ENCODE peak calls at places on chromosomes 3 and 15, in four cellular contexts. J, I, Z and T are unnamed samples.

GRCh38 chr3:97821413-97821809 is 400 bp upstream of the CRYBG3 start:
- DNase-seq in J (no peak), I (no peak), Z (no peak), T (no peak)

GRCh38 chr3:194250104-194251002 is 100.8 kb downstream of the CPN2 start:
- DNase-seq in Z (no peak), I (no peak), J (no peak), T (peak)

GRCh38 chr15:97978408-97979130 is 18.1 kb downstream of the ARRDC4 start:
- DNase-seq in I (no peak), Z (no peak), J (no peak), T (peak)

GRCh38 chr3:141434255-141434654 is 52.6 kb upstream of the RASA2 start:
- DNase-seq in I (no peak), Z (no peak), J (no peak), T (no peak)

GRCh38 chr3:7543294-7543693 is 682.4 kb downstream of the GRM7 start:
- DNase-seq in J (no peak), Z (no peak), I (no peak), T (no peak)

GRCh38 chr15:96273317-96274086 is 57.0 kb upstream of the NR2F2 start:
- DNase-seq in J (peak), Z (no peak), I (peak), T (peak)

GRCh38 chr3:179071569-179072397 is at the start of gene ZMAT3:
- DNase-seq in Z (peak), I (peak), J (peak), T (peak)

GRCh38 chr3:115401891-115402501 is 221.3 kb upstream of the GAP43 start:
- DNase-seq in I (peak), J (no peak), Z (no peak), T (peak)

GRCh38 chr3:48897401-48898376 is 993 bp downstream of the SLC25A20 start:
- DNase-seq in I (peak), J (no peak), Z (peak), T (peak)

GRCh38 chr3:124763206-124763605 is 33.0 kb downstream of the UMPS start:
- DNase-seq in Z (no peak), J (no peak), I (no peak), T (no peak)

GRCh38 chr15:45795487-45796069 is 160.7 kb downstream of the SQOR start:
- DNase-seq in I (peak), Z (peak), J (peak), T (peak)

GRCh38 chr3:157785071-157785826 is 282.0 kb upstream of the VEPH1 start:
- DNase-seq in J (peak), Z (peak), I (peak), T (peak)

GRCh38 chr15:84749111-84749991 is 959 bp downstream of the ZNF592 start:
- DNase-seq in I (peak), Z (peak), J (no peak), T (peak)

GRCh38 chr15:98854496-98854895 is 153.1 kb downstream of the PGPEP1L start:
- DNase-seq in I (no peak), J (no peak), Z (no peak), T (no peak)

GRCh38 chr3:147191795-147192385 is 214.5 kb downstream of the ZIC4 start:
- DNase-seq in I (peak), J (peak), Z (peak), T (peak)

GRCh38 chr15:31275331-31276262 is 51.0 kb upstream of the KLF13 start:
- DNase-seq in J (no peak), Z (no peak), I (no peak), T (no peak)

GRCh38 chr3:11154036-11154952 is at the start of gene HRH1:
- DNase-seq in Z (no peak), I (peak), J (no peak), T (peak)

GRCh38 chr3:155356594-155357370 is 63.3 kb upstream of the STRIT1 start:
- DNase-seq in I (peak), Z (no peak), J (no peak), T (peak)

GRCh38 chr3:16132190-16132589 is 42.3 kb upstream of the GALNT15 start:
- DNase-seq in J (no peak), I (no peak), Z (no peak), T (no peak)

GRCh38 chr15:61584410-61584809 is 355.3 kb upstream of the RORA start:
- DNase-seq in I (peak), J (no peak), Z (peak), T (peak)

GRCh38 chr3:59443618-59444292 is 393.9 kb upstream of the CFAP20DC start:
- DNase-seq in J (no peak), Z (no peak), I (no peak), T (no peak)

GRCh38 chr3:182484682-182485081 is 308.6 kb upstream of the ATP11B start:
- DNase-seq in Z (peak), J (no peak), I (no peak), T (no peak)

GRCh38 chr3:124566701-124567100 is 163.6 kb upstream of the UMPS start:
- DNase-seq in J (no peak), I (no peak), Z (no peak), T (no peak)

GRCh38 chr3:57977755-57978715 is 30.2 kb upstream of the FLNB start:
- DNase-seq in Z (no peak), J (peak), I (peak), T (peak)

GRCh38 chr3:101762041-101762646 is 16.9 kb upstream of the NXPE3 start:
- DNase-seq in Z (no peak), I (peak), J (no peak), T (peak)

GRCh38 chr15:23642413-23643044 is 5.1 kb downstream of the MAGEL2 start:
- DNase-seq in Z (peak), J (peak), I (peak), T (peak)

GRCh38 chr15:74716647-74717046 is 8.7 kb downstream of the CYP1A1 start:
- DNase-seq in J (no peak), I (no peak), Z (no peak), T (no peak)

GRCh38 chr3:1883489-1883888 is 215.2 kb upstream of the CNTN4 start:
- DNase-seq in I (no peak), J (no peak), Z (no peak), T (no peak)

GRCh38 chr3:42653560-42654330 is at the start of gene ZBTB47:
- DNase-seq in J (no peak), I (peak), Z (no peak), T (peak)

GRCh38 chr15:32787949-32788348 is 70.1 kb downstream of the GREM1 start:
- DNase-seq in I (no peak), J (no peak), Z (no peak), T (no peak)

GRCh38 chr3:188061133-188061532 is 92.8 kb upstream of the LPP start:
- DNase-seq in J (peak), I (peak), Z (peak), T (peak)

GRCh38 chr15:91625506-91625905 is 228.0 kb upstream of the SLCO3A1 start:
- DNase-seq in I (peak), Z (no peak), J (no peak), T (no peak)

DNA sequence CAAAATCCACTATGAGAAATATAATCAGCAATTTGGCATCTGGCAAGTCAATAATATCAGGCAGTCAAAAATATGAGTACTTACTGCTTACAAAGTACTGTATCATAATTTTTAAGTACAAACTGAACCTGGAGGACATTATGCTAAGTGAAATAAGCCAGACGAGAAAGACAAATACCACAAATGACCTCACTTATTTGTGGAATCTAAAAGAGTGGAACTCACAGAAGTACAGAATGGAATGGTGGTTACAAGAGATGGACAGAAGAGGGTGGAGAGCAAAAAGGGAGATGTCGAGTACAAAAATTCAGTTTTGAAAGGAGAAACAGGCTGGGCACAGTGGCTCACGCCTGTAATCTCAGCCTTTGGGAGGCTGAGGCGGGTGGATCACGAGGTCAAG is 12.4 kb downstream of the PCYT1A start:
- DNase-seq in I (no peak), Z (no peak), J (no peak), T (no peak)
- TF ChIP-seq EZH2phosphoT487 in I (no peak), Z (no peak), J (no peak), T (no peak)

GRCh38 chr3:112117826-112118571 is 15.0 kb downstream of the GCSAM start:
- DNase-seq in I (no peak), Z (no peak), J (no peak), T (no peak)
- H3K9ac ChIP-seq in I (no peak), Z (no peak), J (no peak), T (no peak)

GRCh38 chr3:12681089-12681488 is 17.2 kb upstream of the RAF1 start:
- DNase-seq in Z (no peak), I (no peak), J (no peak), T (peak)
- H2AFZ ChIP-seq in Z (no peak), I (no peak), J (peak), T (peak)

GRCh38 chr3:56855856-56856538 is 54.2 kb upstream of the ARHGEF3 start:
- DNase-seq in J (no peak), I (peak), Z (peak), T (peak)
- TF ChIP-seq EZH2phosphoT487 in J (no peak), I (no peak), Z (no peak), T (no peak)

GRCh38 chr3:173397161-173398110 is at the start of gene NLGN1:
- DNase-seq in J (no peak), Z (peak), I (peak), T (peak)
- H3K9ac ChIP-seq in J (no peak), Z (peak), I (no peak), T (peak)

GRCh38 chr3:184355261-184356012 is 6.0 kb downstream of the CLCN2 start:
- DNase-seq in J (no peak), Z (no peak), I (no peak), T (peak)

GRCh38 chr3:184353546-184353941 is 7.9 kb downstream of the CLCN2 start:
- DNase-seq in J (no peak), I (no peak), Z (no peak), T (no peak)

GRCh38 chr3:184352897-184353545 is 8.4 kb downstream of the CLCN2 start:
- DNase-seq in Z (no peak), J (no peak), I (no peak), T (no peak)

GRCh38 chr3:184354740-184355139 is 6.7 kb downstream of the CLCN2 start:
- DNase-seq in I (no peak), Z (no peak), J (no peak), T (no peak)

DNA sequence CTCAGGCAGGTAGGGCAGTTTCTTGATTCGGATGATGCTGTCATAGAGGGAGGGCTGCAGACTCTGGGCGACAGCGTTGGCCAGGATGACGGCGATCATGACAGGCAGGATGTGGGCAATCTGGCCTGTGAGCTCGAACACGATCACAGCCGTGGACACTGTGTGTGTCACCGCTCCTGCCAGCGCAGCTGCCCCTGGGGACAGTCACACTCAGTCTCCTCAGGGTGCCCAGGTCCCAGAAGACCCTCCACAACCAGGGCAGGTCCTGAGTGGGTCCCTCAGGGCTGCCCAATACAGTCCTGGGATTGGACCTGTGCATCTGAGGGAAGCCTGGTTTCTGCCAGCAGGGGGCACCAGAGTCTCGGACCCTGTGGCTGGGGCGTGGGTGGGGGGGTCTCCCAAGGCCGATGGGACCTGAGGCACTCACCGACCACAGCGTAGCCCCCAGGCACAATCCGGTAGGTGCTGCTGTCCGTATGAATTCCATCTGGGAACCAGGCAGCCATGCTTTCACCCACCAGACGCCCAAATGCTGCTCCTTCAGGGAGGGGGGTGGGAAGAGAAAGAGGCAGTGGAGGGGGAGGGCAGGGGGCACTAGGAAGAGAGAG is 7.2 kb downstream of the CLCN2 start:
- DNase-seq in I (peak), Z (peak), J (no peak), T (peak)
- H2AFZ ChIP-seq in I (no peak), Z (no peak), J (no peak), T (no peak)

GRCh38 chr15:64138542-64138941 is 13.0 kb upstream of the SNX22 start:
- DNase-seq in Z (no peak), J (no peak), I (no peak), T (no peak)
- TF ChIP-seq EZH2phosphoT487 in Z (no peak), J (no peak), I (no peak), T (no peak)

DNA sequence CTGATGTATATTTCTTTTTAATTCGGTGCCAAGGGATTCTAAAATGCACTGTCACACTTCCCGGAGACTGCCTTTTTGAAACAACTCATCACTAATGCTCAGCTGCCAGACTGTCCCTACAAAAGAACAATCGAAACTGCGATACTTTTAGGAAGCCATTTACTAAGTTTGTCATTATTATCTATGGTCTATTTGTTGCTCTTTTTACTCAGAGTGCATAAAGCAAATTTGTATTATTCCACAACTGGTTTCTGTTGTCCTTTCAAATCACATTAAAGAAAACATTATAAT is 60.8 kb downstream of the TM4SF4 start:
- DNase-seq in J (no peak), Z (no peak), I (no peak), T (peak)
- H3K9ac ChIP-seq in J (no peak), Z (no peak), I (no peak), T (peak)

DNA sequence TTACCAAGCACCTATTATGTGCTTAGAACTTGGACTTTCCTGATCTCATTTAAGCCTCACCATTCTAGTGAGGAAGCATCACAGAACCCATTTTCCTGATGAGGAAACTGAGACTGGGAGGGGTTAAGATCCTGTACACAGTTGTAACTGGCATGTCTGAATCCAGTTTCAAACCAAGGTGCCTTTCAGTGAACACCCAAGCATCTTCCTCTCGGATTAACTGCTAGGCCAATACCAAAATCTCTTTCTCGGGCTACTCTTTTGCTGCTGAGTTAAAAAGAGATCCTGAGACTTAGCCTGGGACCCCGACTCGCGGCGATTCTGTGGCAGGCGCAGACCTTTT is 578 bp upstream of the CEMIP start:
- DNase-seq in I (no peak), Z (no peak), J (no peak), T (no peak)
- H2AFZ ChIP-seq in I (peak), Z (peak), J (peak), T (no peak)